ENCODE peak calls at places on chromosomes 11 and 22, in seven cellular contexts. W is lower lobe of right lung; N is H9; J is psoas muscle; P is tibial artery; A is CD8-positive, alpha-beta T cell; L is kidney. Y is an unnamed sample.
A peak's percentile ranks its signal among the peaks of the same experiment; 100 is the strongest.

GRCh38 chr11:27217948-27218410 is 145.0 kb downstream of the CCDC34 start:
- DNase-seq in J (no peak), W (no peak), P (no peak), A (no peak), L (no peak), N (no peak), Y (no peak)

GRCh38 chr11:12922980-12923507 is 86.1 kb upstream of the RASSF10 start:
- DNase-seq in P (no peak), A (no peak), W (no peak), N (no peak), J (no peak), L (no peak), Y (no peak)

GRCh38 chr11:124538019-124538418 is 5.4 kb downstream of the OR8B12 start:
- DNase-seq in W (no peak), L (no peak), P (peak; percentile 45), A (no peak), N (no peak), J (no peak), Y (no peak)

GRCh38 chr22:22769434-22770279 is 118.0 kb upstream of the IGLL5 start:
- DNase-seq in A (no peak), W (no peak), P (no peak), J (no peak), N (no peak), L (no peak), Y (no peak)

GRCh38 chr11:66962247-66962646 is 4.1 kb upstream of the PC start:
- DNase-seq in W (peak; percentile 5), P (no peak), J (no peak), N (no peak), A (no peak), L (no peak), Y (no peak)

GRCh38 chr11:114175706-114176105 is 116.2 kb downstream of the ZBTB16 start:
- DNase-seq in L (no peak), W (no peak), P (no peak), J (peak; percentile 17), A (no peak), N (no peak), Y (peak; percentile 69)

GRCh38 chr11:102712140-102712539 is 6.6 kb upstream of the MMP27 start:
- DNase-seq in P (no peak), A (no peak), J (no peak), L (no peak), N (no peak), W (no peak), Y (no peak)

GRCh38 chr11:77705195-77705876 is 67.7 kb upstream of the CLNS1A start:
- DNase-seq in J (no peak), N (no peak), A (no peak), L (no peak), P (no peak), W (no peak), Y (no peak)

GRCh38 chr11:20048707-20049106 is 111.6 kb downstream of the DBX1 start:
- DNase-seq in N (no peak), W (no peak), A (no peak), P (no peak), J (no peak), L (no peak), Y (no peak)

GRCh38 chr11:90753546-90753945 is 530.7 kb upstream of the CHORDC1 start:
- DNase-seq in J (no peak), N (no peak), P (no peak), A (no peak), L (no peak), W (no peak), Y (no peak)

GRCh38 chr22:31754813-31755212 is 994 bp downstream of the DEPDC5 start:
- DNase-seq in A (no peak), W (no peak), L (no peak), N (no peak), J (no peak), P (no peak), Y (no peak)

GRCh38 chr11:100220801-100221200 is 466.3 kb upstream of the ARHGAP42 start:
- DNase-seq in N (no peak), P (no peak), L (no peak), A (no peak), W (no peak), J (no peak), Y (no peak)

GRCh38 chr22:28799125-28799833 is 1.1 kb downstream of the XBP1 start:
- DNase-seq in W (peak; percentile 60), N (no peak), A (no peak), P (peak; percentile 79), J (peak; percentile 60), L (peak; percentile 64), Y (peak; percentile 87)

GRCh38 chr11:131776211-131776610 is 405.8 kb downstream of the NTM start:
- DNase-seq in J (no peak), A (no peak), P (no peak), N (no peak), L (no peak), W (no peak), Y (no peak)

GRCh38 chr22:50469377-50470305 is 5.2 kb downstream of the SBF1 start:
- DNase-seq in J (peak; percentile 52), L (peak; percentile 93), N (peak; percentile 84), P (no peak), W (peak; percentile 82), A (peak; percentile 99), Y (no peak)
- H3K27ac ChIP-seq in J (no peak overlapping the region), L (no peak overlapping the region), N (no peak overlapping the region), P (no peak overlapping the region), W (peak overlapping the region; percentile 58), A (peak overlapping the region; percentile 81), Y (peak overlapping the region; percentile 63)

GRCh38 chr22:46084376-46084775 is 66.0 kb upstream of the PPARA start:
- DNase-seq in W (peak; percentile 40), P (peak; percentile 22), J (no peak), A (no peak), L (peak; percentile 64), N (no peak), Y (no peak)
- H3K4me1 ChIP-seq in W (peaks cover 93% of the 10 kb centered on the region), P (peaks cover 17% of the 10 kb centered on the region), J (peaks cover 80% of the 10 kb centered on the region), A (no peaks in the 10 kb centered on the region), L (peaks cover 46% of the 10 kb centered on the region), N (no peaks in the 10 kb centered on the region), Y (peaks cover 93% of the 10 kb centered on the region)

GRCh38 chr11:55714982-55715888 is 53.2 kb downstream of the OR4C6 start:
- DNase-seq in J (no peak), N (no peak), W (no peak), L (no peak), A (no peak), P (no peak), Y (no peak)
- TF ChIP-seq CTCF in J (no peak), N (peak; percentile 43), W (peak; percentile 13), L (no peak), A (no peak), P (no peak), Y (no peak)

GRCh38 chr11:113168358-113168757 is 146.0 kb upstream of the TTC12 start:
- DNase-seq in N (no peak), W (no peak), A (no peak), J (no peak), L (no peak), P (no peak), Y (no peak)
- H3K27ac ChIP-seq in N (no peak overlapping the region), W (no peak overlapping the region), A (no peak overlapping the region), J (no peak overlapping the region), L (no peak overlapping the region), P (no peak overlapping the region), Y (no peak overlapping the region)

GRCh38 chr11:10629431-10630002 is 61.1 kb upstream of the LYVE1 start:
- DNase-seq in A (no peak), N (no peak), J (no peak), W (no peak), P (no peak), L (no peak), Y (no peak)
- H3K4me1 ChIP-seq in A (peaks cover 11% of the 10 kb centered on the region), N (no peaks in the 10 kb centered on the region), J (peaks cover 9% of the 10 kb centered on the region), W (peaks cover 16% of the 10 kb centered on the region), P (no peaks in the 10 kb centered on the region), L (no peaks in the 10 kb centered on the region), Y (no peaks in the 10 kb centered on the region)

DNA sequence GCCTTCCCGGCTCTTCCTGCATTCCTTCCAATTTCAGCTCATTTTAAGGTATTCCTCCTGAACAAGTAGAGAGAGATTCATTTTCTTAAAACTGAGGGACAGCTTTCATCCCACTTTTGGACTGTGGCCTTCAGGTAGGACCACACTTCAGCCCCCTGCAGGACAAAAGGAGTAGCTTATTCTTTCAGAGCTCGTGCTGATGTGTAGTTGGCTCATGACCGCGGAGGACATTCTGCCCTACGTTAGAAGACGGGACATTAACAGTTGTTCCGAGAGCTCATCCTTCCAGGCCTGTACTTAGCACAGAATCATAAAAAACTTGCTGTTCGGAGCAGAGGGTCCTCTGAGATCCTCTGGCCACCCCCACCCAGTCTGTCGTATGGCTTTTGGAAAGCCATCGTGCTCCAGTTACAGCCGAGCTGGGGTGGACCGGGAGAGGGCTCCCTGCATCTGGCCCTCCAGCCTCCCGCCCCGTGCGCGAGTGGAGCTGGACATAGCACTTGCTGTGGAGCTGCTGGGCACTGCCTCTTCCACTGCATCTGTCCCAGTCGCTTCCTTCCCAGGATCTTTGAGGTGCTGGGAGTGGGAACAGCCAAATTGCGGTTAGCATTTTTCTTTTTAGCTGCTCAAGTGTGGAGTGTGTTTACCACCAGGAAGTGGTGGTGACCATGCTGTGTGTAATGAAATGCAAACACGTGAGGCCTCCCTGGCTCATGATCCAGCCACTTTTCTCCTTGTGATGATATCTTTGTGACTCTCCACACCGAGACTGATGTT is 250.3 kb downstream of the TBC1D22A start:
- DNase-seq in L (peak; percentile 47), N (no peak), P (no peak), W (no peak), J (no peak), A (no peak), Y (peak; percentile 45)
- TF ChIP-seq CTCF in L (no peak), N (peak; percentile 55), P (no peak), W (no peak), J (no peak), A (no peak), Y (no peak)

GRCh38 chr11:117874253-117874909 is 2.1 kb downstream of the FXYD6 start:
- DNase-seq in A (no peak), P (no peak), J (no peak), W (no peak), N (peak; percentile 62), L (no peak), Y (no peak)
- H3K27ac ChIP-seq in A (no peak overlapping the region), P (no peak overlapping the region), J (peak overlapping the region; percentile 30), W (peak overlapping the region; percentile 56), N (no peak overlapping the region), L (peak overlapping the region; percentile 48), Y (no peak overlapping the region)

DNA sequence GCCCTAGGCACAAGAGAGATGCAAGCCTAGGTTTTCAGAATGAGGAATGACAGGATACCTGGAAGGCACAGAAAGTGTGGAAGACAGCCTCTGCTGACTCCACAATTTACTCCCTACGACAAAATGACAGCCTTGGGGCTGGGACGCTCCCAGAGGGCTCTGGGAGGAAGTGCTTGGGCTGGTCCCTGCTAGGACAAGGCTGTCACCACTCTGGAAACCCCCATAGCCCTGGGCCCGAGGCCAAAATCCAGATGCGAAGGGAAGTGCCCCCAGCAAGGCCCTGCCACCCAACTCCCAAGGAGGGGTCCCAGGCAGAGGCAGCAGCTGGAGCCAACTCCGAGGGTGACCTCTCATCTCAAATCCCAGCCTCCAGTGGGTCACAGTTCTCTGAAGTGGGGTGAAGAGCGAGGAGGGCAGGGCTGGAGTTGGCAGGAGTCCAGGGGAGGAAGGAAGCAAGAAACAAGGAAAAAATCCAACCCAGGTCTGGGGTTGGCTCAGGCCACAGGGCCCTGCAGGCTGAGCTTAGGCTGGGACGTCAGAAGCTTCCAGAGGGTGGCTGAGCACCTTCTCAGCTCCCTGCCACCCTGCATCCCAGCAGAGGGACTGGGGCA is 6.3 kb upstream of the CDC42EP2 start:
- DNase-seq in W (peak; percentile 65), L (peak; percentile 82), P (no peak), N (no peak), J (no peak), A (no peak), Y (no peak)
- H3K4me1 ChIP-seq in W (peaks cover 50% of the 10 kb centered on the region), L (no peaks in the 10 kb centered on the region), P (no peaks in the 10 kb centered on the region), N (no peaks in the 10 kb centered on the region), J (peaks cover 8% of the 10 kb centered on the region), A (no peaks in the 10 kb centered on the region), Y (peaks cover 28% of the 10 kb centered on the region)

Y was measured in suprapubic skin.